ENCODE peak calls at places on chromosomes 12 and 14, in seven cellular contexts. F is A549, O is uterus, W is Peyer's patch, A is stomach, H is adrenal gland, Z is IMR-90. Q is an unnamed sample.

GRCh38 chr14:72597834-72598233 is 296.1 kb downstream of the DPF3 start:
- DNase-seq in Z (no peak), O (no peak), H (no peak), A (no peak), F (no peak), W (no peak), Q (no peak)

GRCh38 chr14:99524091-99524661 is 43.0 kb downstream of the CCNK start:
- DNase-seq in A (peak; percentile 61), F (no peak), Z (no peak), O (no peak), H (no peak), W (no peak), Q (no peak)

GRCh38 chr14:70789361-70789760 is 20.0 kb downstream of the MAP3K9 start:
- DNase-seq in A (no peak), Z (peak; percentile 70), H (peak; percentile 64), O (no peak), F (no peak), W (no peak), Q (no peak)

GRCh38 chr12:88994537-88994936 is 357.8 kb downstream of the DUSP6 start:
- DNase-seq in F (no peak), W (no peak), O (no peak), Z (peak; percentile 18), A (no peak), H (no peak), Q (no peak)

GRCh38 chr12:109952873-109953272 is 43.3 kb downstream of the GIT2 start:
- DNase-seq in A (no peak), H (no peak), O (no peak), Z (no peak), F (no peak), W (no peak), Q (no peak)

GRCh38 chr12:46783881-46784280 is 41.9 kb downstream of the SLC38A4 start:
- DNase-seq in Z (peak; percentile 43), A (no peak), H (no peak), F (no peak), O (no peak), W (no peak), Q (no peak)

GRCh38 chr12:95096378-95096777 is 23.0 kb upstream of the NR2C1 start:
- DNase-seq in H (no peak), F (no peak), W (no peak), A (no peak), Z (no peak), O (no peak), Q (no peak)

GRCh38 chr12:117485984-117486839 is 124.8 kb upstream of the NOS1 start:
- DNase-seq in Z (no peak), O (no peak), W (no peak), A (no peak), H (no peak), F (peak; percentile 70), Q (no peak)

GRCh38 chr12:114656906-114657596 is 26.9 kb downstream of the TBX3 start:
- DNase-seq in F (no peak), W (no peak), Z (no peak), A (no peak), O (no peak), H (no peak), Q (no peak)

GRCh38 chr12:114657597-114657920 is 26.4 kb downstream of the TBX3 start:
- DNase-seq in H (no peak), F (no peak), Z (no peak), W (no peak), A (no peak), O (no peak), Q (no peak)

GRCh38 chr12:114658002-114658441 is 26.0 kb downstream of the TBX3 start:
- DNase-seq in Z (peak; percentile 13), O (no peak), H (no peak), F (no peak), A (no peak), W (no peak), Q (no peak)

GRCh38 chr12:114659084-114659483 is 24.9 kb downstream of the TBX3 start:
- DNase-seq in F (no peak), W (no peak), Z (no peak), H (no peak), O (no peak), A (no peak), Q (no peak)

DNA sequence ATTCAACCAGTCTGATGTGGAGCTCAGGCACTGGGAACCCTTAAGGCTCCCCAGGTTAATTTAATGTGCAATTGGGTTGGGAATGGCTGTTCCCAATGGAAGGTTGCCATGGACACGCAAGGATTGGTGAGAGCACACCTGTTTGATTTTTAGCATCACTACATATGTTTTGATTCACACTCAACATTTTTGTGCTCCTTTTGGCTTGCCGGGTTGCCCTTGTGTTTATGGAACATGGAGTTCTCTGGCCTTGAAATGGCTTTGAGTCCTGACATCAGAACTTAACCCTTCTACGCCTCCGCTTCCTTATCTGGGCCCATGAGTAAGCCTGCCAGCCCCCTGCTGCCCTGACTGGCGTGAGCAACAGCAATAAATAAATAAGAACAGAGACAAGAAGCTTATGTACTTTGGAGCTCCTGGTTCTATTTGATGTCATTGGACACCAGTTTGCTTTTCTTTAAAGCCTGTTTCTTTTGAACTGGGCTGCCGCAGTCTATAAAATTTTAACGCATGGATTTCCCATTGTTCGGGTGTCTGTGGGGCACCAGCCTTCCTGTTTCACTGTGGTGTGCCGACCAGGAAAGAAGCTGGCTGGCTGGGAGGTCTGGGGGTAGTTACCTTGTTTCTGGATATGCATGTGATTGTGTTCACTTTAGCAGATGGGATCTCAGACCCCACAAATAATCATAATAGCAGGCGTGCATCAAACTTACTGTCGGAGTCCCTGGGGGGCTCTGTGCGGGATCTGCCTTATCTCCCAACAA is 27.9 kb downstream of the TBX3 start:
- DNase-seq in W (no peak), O (peak; percentile 89), H (peak; percentile 90), Z (peak; percentile 93), F (peak; percentile 71), A (no peak), Q (no peak)
- TF ChIP-seq CTCF in W (no peak), O (no peak), H (no peak), Z (peak; percentile 1), F (no peak), A (no peak), Q (no peak)

DNA sequence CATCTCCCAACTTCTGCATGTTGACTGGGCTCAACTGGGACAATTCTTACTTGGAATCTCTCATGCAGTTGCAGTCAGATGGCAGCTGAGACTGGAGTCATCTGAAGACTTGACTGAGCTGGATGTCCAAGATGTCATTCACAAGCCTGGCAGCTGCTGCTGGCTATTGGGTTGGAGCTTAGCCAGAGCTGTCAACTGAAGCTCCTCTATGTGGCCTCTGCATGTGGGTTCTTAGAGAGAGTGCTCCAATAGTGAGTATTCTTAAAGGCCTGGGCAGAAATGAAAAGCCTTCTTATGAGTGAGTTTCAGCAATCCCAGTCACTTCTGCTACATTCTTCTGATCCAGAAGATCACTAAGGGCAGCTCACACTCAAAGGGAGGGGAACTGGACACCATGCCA is 440.9 kb downstream of the LRIG3 start:
- DNase-seq in A (no peak), O (no peak), H (no peak), Z (no peak), W (no peak), F (no peak), Q (no peak)
- H3K4me3 ChIP-seq in A (no peak overlapping the region), O (no peak overlapping the region), H (no peak overlapping the region), Z (no peak overlapping the region), W (no peak overlapping the region), F (no peak overlapping the region), Q (no peak overlapping the region)

DNA sequence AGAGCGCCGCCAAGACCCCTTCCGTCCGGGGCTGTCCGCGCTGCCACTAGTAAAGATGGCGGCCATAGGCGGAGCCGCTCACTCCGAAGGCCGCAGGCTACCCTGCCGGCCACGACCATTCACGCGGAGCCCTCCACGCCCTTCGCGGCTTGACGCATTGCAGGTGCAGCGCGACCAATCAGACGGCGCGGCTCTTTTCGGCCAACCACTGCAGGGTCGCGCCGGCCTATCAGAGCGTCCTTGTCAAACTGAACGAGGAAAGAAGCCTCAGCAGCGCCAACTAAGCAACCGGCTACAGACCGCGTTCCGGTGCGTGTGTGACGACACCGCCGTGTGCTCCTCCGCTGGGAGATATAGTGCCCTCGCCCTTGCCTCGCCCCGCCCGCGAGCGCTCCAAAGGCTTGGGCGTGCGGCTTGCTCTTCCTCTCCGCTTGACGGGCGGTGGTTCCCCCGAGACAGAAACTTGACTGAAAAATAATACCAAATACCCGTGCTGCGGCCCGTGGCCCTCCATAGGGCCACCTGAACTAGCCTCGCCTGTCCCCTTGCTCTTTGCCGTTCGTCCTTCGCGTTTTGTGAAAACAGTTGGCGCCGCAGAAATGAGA is 13.6 kb upstream of the CALM1 start:
- DNase-seq in W (peak; percentile 100), A (peak; percentile 100), Z (peak; percentile 100), F (peak; percentile 97), H (peak; percentile 100), O (peak; percentile 99), Q (peak; percentile 99)
- TF ChIP-seq POLR2A in W (peak; percentile 99), A (peak; percentile 87), Z (peak; percentile 93), F (peak; percentile 85), H (peak; percentile 95), O (peak; percentile 94), Q (no peak)

GRCh38 chr14:56280843-56281242 is 162.6 kb downstream of the PELI2 start:
- DNase-seq in A (no peak), O (no peak), Z (no peak), W (no peak), F (peak; percentile 5), H (no peak), Q (no peak)
- TF ChIP-seq CTCF in A (no peak), O (no peak), Z (no peak), W (no peak), F (no peak), H (no peak), Q (no peak)

Q was measured in lower leg skin.